ENCODE peak calls at places on chromosomes 5 and 9, in nine cellular contexts. L is hepatocyte; Y is CD4-positive, alpha-beta T cell; W is upper lobe of left lung; Z is CD8-positive, alpha-beta T cell; Q is kidney; G is pancreas; E is PC-3; R is keratinocyte. P is an unnamed sample.

GRCh38 chr5:147857302-147858129 is 21.0 kb upstream of the SCGB3A2 start:
- DNase-seq in Q (no peak), E (peak), G (peak), Z (peak), R (peak), L (peak), Y (no peak), W (peak), P (peak)

GRCh38 chr5:175652741-175653663 is 4.9 kb upstream of the HRH2 start:
- DNase-seq in E (no peak), Q (no peak), L (no peak), R (no peak), Z (peak), G (no peak), W (no peak), Y (peak), P (no peak)

GRCh38 chr9:95516221-95516735 is 493 bp downstream of the PTCH1 start:
- DNase-seq in Z (no peak), E (no peak), W (no peak), G (no peak), Y (no peak), L (peak), Q (peak), R (no peak), P (peak)

GRCh38 chr5:132459983-132460834 is 30.4 kb downstream of the IRF1 start:
- DNase-seq in Y (no peak), W (peak), G (no peak), R (no peak), Q (no peak), L (no peak), Z (no peak), E (no peak), P (no peak)

GRCh38 chr5:176831026-176831423 is 20.7 kb downstream of the UNC5A start:
- DNase-seq in W (no peak), E (no peak), Q (no peak), L (no peak), R (no peak), Y (no peak), Z (no peak), G (no peak), P (no peak)

GRCh38 chr9:137461316-137461662 is 2.2 kb upstream of the NSMF start:
- DNase-seq in E (no peak), Q (no peak), L (no peak), W (no peak), Z (no peak), Y (peak), G (peak), R (no peak), P (no peak)

GRCh38 chr5:3353561-3353960 is 242.1 kb upstream of the IRX1 start:
- DNase-seq in L (no peak), G (no peak), Y (no peak), R (no peak), Z (no peak), Q (no peak), W (no peak), E (no peak), P (no peak)

GRCh38 chr5:103256178-103256577 is 2.4 kb upstream of the MACIR start:
- DNase-seq in E (peak), L (no peak), Z (no peak), Q (no peak), R (no peak), W (no peak), G (no peak), Y (no peak), P (no peak)

GRCh38 chr9:68668127-68668526 is 36.9 kb upstream of the PIP5K1B start:
- DNase-seq in W (no peak), R (no peak), Q (no peak), Y (no peak), L (no peak), G (no peak), Z (no peak), E (no peak), P (no peak)

GRCh38 chr5:57566914-57567313 is 84.3 kb upstream of the ACTBL2 start:
- DNase-seq in R (no peak), W (no peak), Y (no peak), L (peak), G (no peak), E (no peak), Z (no peak), Q (no peak), P (no peak)

GRCh38 chr5:139431706-139432105 is 7.6 kb downstream of the DNAJC18 start:
- DNase-seq in R (no peak), E (no peak), Z (no peak), Q (no peak), G (no peak), W (no peak), L (no peak), Y (no peak), P (no peak)

GRCh38 chr5:175672976-175673648 is 15.2 kb downstream of the HRH2 start:
- DNase-seq in G (no peak), L (no peak), Z (no peak), Q (no peak), Y (no peak), W (no peak), R (no peak), E (no peak), P (no peak)

GRCh38 chr9:131395027-131395744 is 1.3 kb downstream of the PRRC2B start:
- DNase-seq in G (peak), W (peak), Y (peak), R (no peak), Q (peak), L (peak), Z (peak), E (peak), P (no peak)

GRCh38 chr5:149177911-149178565 is 36.7 kb downstream of the ABLIM3 start:
- DNase-seq in Q (no peak), E (no peak), Z (no peak), Y (no peak), R (no peak), G (no peak), W (no peak), L (no peak), P (no peak)

GRCh38 chr5:83467315-83468044 is 4.1 kb upstream of the VCAN start:
- DNase-seq in G (no peak), W (no peak), R (no peak), L (no peak), Z (no peak), Q (peak), E (peak), Y (no peak), P (no peak)

GRCh38 chr9:4923580-4924544 is 61.2 kb upstream of the JAK2 start:
- DNase-seq in G (no peak), L (peak), Q (no peak), R (no peak), W (no peak), Y (no peak), Z (no peak), E (peak), P (no peak)

GRCh38 chr9:88184986-88185385 is 46.7 kb upstream of the SPATA31C2 start:
- DNase-seq in E (no peak), R (no peak), Z (no peak), Q (no peak), L (no peak), G (no peak), Y (no peak), W (no peak), P (no peak)

GRCh38 chr9:131616983-131617604 is 71.8 kb downstream of the PRRT1B start:
- DNase-seq in R (no peak), Z (no peak), L (no peak), Y (no peak), G (no peak), Q (no peak), W (no peak), E (no peak), P (no peak)

GRCh38 chr5:96427823-96428222 is 5.2 kb downstream of the PCSK1 start:
- DNase-seq in W (no peak), Q (no peak), R (no peak), G (no peak), Z (no peak), E (no peak), L (peak), Y (no peak), P (no peak)

GRCh38 chr5:123344819-123345426 is 78.3 kb downstream of the CEP120 start:
- DNase-seq in Q (no peak), L (peak), G (no peak), E (peak), Y (no peak), R (no peak), W (no peak), Z (no peak), P (peak)

GRCh38 chr5:129807162-129807814 is 59.4 kb downstream of the MINAR2 start:
- DNase-seq in Y (no peak), L (no peak), Q (no peak), Z (no peak), R (peak), W (no peak), G (no peak), E (no peak), P (no peak)

GRCh38 chr5:149497357-149497756 is 53.9 kb downstream of the CSNK1A1 start:
- DNase-seq in R (no peak), Z (no peak), Q (no peak), Y (no peak), E (peak), L (peak), G (no peak), W (no peak), P (no peak)

GRCh38 chr5:137269297-137269696 is 229.8 kb downstream of the SPOCK1 start:
- DNase-seq in W (no peak), L (no peak), R (no peak), Y (no peak), Q (no peak), Z (no peak), E (no peak), G (no peak), P (no peak)

GRCh38 chr9:115262477-115262876 is 144.5 kb upstream of the TNC start:
- DNase-seq in Y (no peak), W (peak), G (peak), Q (peak), Z (no peak), R (peak), L (peak), E (peak), P (no peak)

GRCh38 chr5:65512170-65512937 is 30.6 kb upstream of the ADAMTS6 start:
- DNase-seq in L (no peak), Z (no peak), E (peak), Y (no peak), W (no peak), R (no peak), G (no peak), Q (no peak), P (no peak)

GRCh38 chr5:144102361-144102760 is 68.1 kb downstream of the YIPF5 start:
- DNase-seq in E (peak), G (no peak), R (no peak), W (no peak), Z (no peak), Y (no peak), L (no peak), Q (no peak), P (no peak)

GRCh38 chr5:177973066-177973635 is 22.9 kb downstream of the PROP1 start:
- DNase-seq in W (no peak), L (no peak), E (no peak), R (no peak), Z (no peak), Y (no peak), Q (no peak), G (no peak), P (no peak)

GRCh38 chr5:173919443-173919842 is 31.3 kb downstream of the CPEB4 start:
- DNase-seq in Z (no peak), W (no peak), Q (no peak), Y (no peak), R (peak), L (peak), E (peak), G (no peak), P (no peak)

GRCh38 chr9:75146229-75146628 is 57.9 kb downstream of the OSTF1 start:
- DNase-seq in Y (no peak), E (no peak), W (no peak), R (no peak), G (no peak), Q (no peak), L (no peak), Z (no peak), P (no peak)

DNA sequence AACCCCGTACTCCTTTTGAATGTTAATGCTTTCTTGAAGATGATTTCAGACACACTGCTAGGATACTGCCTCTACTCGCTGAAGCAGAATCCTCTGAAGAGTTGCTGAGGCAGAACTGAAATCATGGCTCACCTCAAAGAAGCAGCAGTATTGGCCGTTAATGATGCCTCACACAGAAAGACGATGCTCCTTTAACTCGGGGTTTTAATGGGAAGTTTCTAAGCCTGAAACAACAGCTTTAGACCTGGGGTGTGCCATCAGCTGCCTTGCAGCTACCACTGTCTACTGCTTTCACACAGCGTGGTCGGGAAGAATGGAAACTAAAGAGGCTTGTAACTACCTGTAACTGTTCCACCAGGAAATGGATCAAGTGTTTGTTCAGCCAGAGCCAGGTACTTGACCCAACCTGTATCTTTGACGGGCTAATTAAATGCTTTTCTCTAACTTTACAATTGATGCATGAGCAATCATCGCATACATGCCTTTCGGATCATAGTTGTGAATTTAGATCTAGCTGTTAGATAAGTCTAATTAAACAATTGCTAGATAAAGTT is at the start of gene CTXN3:
- DNase-seq in R (no peak), W (peak), Y (no peak), L (no peak), G (no peak), E (no peak), Z (no peak), Q (no peak), P (no peak)
- H3K27ac ChIP-seq in R (no peak), W (no peak), Y (no peak), L (no peak), G (no peak), E (no peak), Z (no peak), Q (no peak), P (no peak)

GRCh38 chr5:73303139-73304079 is 130.4 kb downstream of the TMEM174 start:
- DNase-seq in G (peak), R (no peak), W (no peak), Z (no peak), E (no peak), Q (peak), Y (no peak), L (peak), P (no peak)
- TF ChIP-seq CTCF in G (no peak), R (peak), W (no peak), Z (no peak), E (no peak), Q (no peak), Y (no peak), L (peak), P (no peak)

GRCh38 chr9:136093331-136093986 is 1.6 kb downstream of the NACC2 start:
- DNase-seq in R (no peak), G (peak), E (no peak), W (no peak), Z (no peak), Q (peak), Y (no peak), L (peak), P (no peak)
- H3K27ac ChIP-seq in R (peak), G (peak), E (no peak), W (peak), Z (no peak), Q (peak), Y (no peak), L (peak), P (peak)

GRCh38 chr9:127537792-127538191 is 74.3 kb upstream of the STXBP1 start:
- DNase-seq in E (peak), Z (no peak), R (no peak), Y (no peak), L (no peak), G (no peak), W (no peak), Q (no peak), P (no peak)
- TF ChIP-seq CTCF in E (peak), Z (no peak), R (peak), Y (no peak), L (peak), G (no peak), W (no peak), Q (no peak), P (no peak)

GRCh38 chr5:42591026-42591425 is 165.6 kb upstream of the CCDC152 start:
- DNase-seq in W (no peak), E (no peak), R (no peak), Y (no peak), L (peak), Q (peak), Z (no peak), G (no peak), P (no peak)
- H3K27ac ChIP-seq in W (peak), E (no peak), R (no peak), Y (no peak), L (peak), Q (no peak), Z (no peak), G (no peak), P (no peak)

DNA sequence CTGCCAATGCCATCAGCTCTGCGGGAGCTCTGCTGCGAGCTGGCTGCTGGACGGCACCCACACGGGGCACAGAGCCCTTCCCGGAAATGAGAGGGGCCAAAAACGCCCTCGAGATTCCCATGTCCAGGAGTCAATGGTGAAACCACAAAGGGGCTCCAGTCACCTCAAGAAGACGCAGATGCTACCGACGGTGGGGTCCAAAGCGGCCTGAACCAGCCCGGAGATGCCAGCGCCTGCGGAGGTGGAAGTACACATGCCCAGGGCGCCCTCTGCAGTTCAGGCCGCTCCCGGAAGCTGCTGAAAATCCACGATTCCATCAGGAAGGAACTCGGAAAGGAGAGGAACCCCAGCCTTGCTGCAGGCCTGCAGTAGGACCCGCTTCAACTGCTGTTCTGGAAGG is 82.4 kb upstream of the SELENOP start:
- DNase-seq in R (no peak), Z (no peak), L (no peak), W (no peak), E (no peak), Y (no peak), Q (no peak), G (no peak), P (no peak)
- TF ChIP-seq CTCF in R (peak), Z (no peak), L (no peak), W (no peak), E (peak), Y (no peak), Q (peak), G (no peak), P (peak)

GRCh38 chr5:142969624-142970439 is 199.7 kb downstream of the ARHGAP26 start:
- DNase-seq in R (no peak), W (no peak), Z (no peak), G (no peak), E (no peak), L (no peak), Q (no peak), Y (no peak), P (no peak)
- H3K27ac ChIP-seq in R (no peak), W (peak), Z (no peak), G (no peak), E (no peak), L (no peak), Q (no peak), Y (no peak), P (no peak)